ENCODE peak calls at places on chromosomes 11 and 22, in seven cellular contexts. F, M, K, L, J, Q and S are unnamed samples.

GRCh38 chr11:128021304-128022006 is 565.9 kb downstream of the ETS1 start:
- DNase-seq in L (no peak), K (no peak), Q (peak), F (no peak), J (no peak), M (peak), S (no peak)

GRCh38 chr11:96264364-96264763 is 78.6 kb downstream of the MAML2 start:
- DNase-seq in K (no peak), J (no peak), Q (no peak), L (no peak), F (no peak), M (no peak), S (no peak)

GRCh38 chr22:22865311-22866072 is 22.1 kb upstream of the IGLL5 start:
- DNase-seq in M (no peak), L (no peak), J (no peak), Q (no peak), F (no peak), K (no peak), S (no peak)

GRCh38 chr11:36361901-36362391 is 65.9 kb downstream of the PRR5L start:
- DNase-seq in K (peak), M (no peak), F (peak), L (peak), Q (peak), J (peak), S (no peak)

GRCh38 chr11:43516316-43516820 is 157.6 kb downstream of the TTC17 start:
- DNase-seq in F (no peak), K (no peak), M (no peak), J (no peak), Q (peak), L (no peak), S (no peak)

GRCh38 chr22:46734830-46735453 is 3.1 kb downstream of the CERK start:
- DNase-seq in M (no peak), F (no peak), J (no peak), Q (no peak), L (peak), K (peak), S (no peak)

GRCh38 chr11:109993786-109994185 is 99.4 kb upstream of the ZC3H12C start:
- DNase-seq in J (no peak), K (no peak), F (peak), M (no peak), Q (no peak), L (no peak), S (no peak)

GRCh38 chr11:72122607-72123006 is 10.1 kb upstream of the ANAPC15 start:
- DNase-seq in L (no peak), M (no peak), J (no peak), F (no peak), Q (no peak), K (no peak), S (no peak)

GRCh38 chr11:1502971-1503707 is 16.6 kb upstream of the MOB2 start:
- DNase-seq in K (no peak), J (no peak), L (peak), Q (no peak), M (no peak), F (no peak), S (peak)

GRCh38 chr22:37089451-37089850 is 20.1 kb downstream of the TMPRSS6 start:
- DNase-seq in F (peak), Q (no peak), K (no peak), M (no peak), J (no peak), L (no peak), S (no peak)

GRCh38 chr22:42315392-42315756 is 44.9 kb upstream of the TCF20 start:
- DNase-seq in K (no peak), M (no peak), Q (no peak), F (no peak), L (no peak), J (no peak), S (no peak)

GRCh38 chr11:117912497-117912896 is 16.7 kb downstream of the TMPRSS13 start:
- DNase-seq in L (no peak), M (no peak), Q (no peak), J (no peak), K (no peak), F (no peak), S (no peak)

GRCh38 chr11:6333112-6333511 is 12.8 kb upstream of the CAVIN3 start:
- DNase-seq in J (no peak), L (no peak), F (peak), Q (no peak), M (no peak), K (no peak), S (no peak)

GRCh38 chr11:76008474-76008873 is 193.5 kb downstream of the UVRAG start:
- DNase-seq in J (peak), Q (no peak), F (peak), L (no peak), K (no peak), M (no peak), S (no peak)

GRCh38 chr11:118635237-118635591 is 27.8 kb downstream of the PHLDB1 start:
- DNase-seq in K (no peak), J (no peak), Q (no peak), M (no peak), L (no peak), F (no peak), S (no peak)

GRCh38 chr11:119218141-119218878 is 12.2 kb downstream of the CBL start:
- DNase-seq in M (no peak), F (peak), J (peak), Q (no peak), K (no peak), L (no peak), S (no peak)

DNA sequence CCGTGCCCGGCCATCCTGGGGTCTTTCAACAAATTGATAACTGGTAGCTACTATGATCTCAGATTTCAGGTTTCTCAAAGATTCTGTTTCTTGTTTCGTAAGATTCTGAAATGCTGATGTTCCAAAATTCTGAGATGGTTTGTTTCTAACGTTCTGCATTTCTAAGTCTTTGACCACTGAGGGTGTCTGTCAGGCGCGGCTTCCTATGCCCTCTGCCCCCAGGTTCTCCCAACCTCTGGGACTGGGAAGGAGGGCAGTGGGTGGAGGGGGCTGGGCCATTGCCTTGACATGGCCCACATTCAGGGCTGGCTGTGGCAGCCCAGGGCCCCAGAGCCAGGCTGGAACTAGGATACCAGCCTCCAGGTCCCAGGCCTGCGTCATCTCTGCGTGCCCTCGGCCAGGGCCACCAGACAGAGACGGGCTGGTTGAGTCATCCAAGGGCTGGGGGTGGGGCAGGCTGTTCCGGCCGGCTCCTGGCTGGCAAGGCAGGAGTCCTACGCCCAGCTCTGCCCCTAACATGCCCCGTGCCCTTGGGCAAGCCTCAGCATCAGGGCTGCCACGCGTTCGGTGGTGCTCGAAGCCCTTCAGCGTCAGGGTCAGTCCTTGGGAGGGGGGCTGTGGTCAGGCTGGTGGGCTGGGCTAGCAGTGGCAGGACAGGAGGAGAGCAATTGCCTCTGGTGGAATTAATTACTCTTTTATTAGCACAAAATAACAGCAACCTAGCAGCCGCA is 5.2 kb downstream of the TMEM134 start:
- DNase-seq in Q (no peak), K (peak), L (peak), J (peak), F (no peak), M (no peak), S (no peak)
- H3K27ac ChIP-seq in Q (no peak), K (peak), L (no peak), J (peak), F (no peak), M (no peak), S (peak)

GRCh38 chr11:129455101-129455500 is 79.5 kb downstream of the BARX2 start:
- DNase-seq in L (no peak), J (no peak), Q (no peak), K (no peak), F (no peak), M (no peak), S (no peak)

GRCh38 chr11:129458756-129459535 is 83.3 kb downstream of the BARX2 start:
- DNase-seq in J (no peak), M (no peak), F (no peak), Q (no peak), K (no peak), L (no peak), S (no peak)

GRCh38 chr11:129455756-129456436 is 80.2 kb downstream of the BARX2 start:
- DNase-seq in K (no peak), F (no peak), L (no peak), Q (no peak), M (no peak), J (no peak), S (no peak)

GRCh38 chr11:129458278-129458677 is 82.6 kb downstream of the BARX2 start:
- DNase-seq in Q (no peak), J (peak), M (no peak), F (no peak), L (no peak), K (no peak), S (no peak)

GRCh38 chr11:129457321-129457720 is 81.7 kb downstream of the BARX2 start:
- DNase-seq in L (no peak), Q (no peak), F (no peak), J (no peak), M (no peak), K (no peak), S (no peak)
- H3K27ac ChIP-seq in L (no peak), Q (no peak), F (no peak), J (no peak), M (no peak), K (no peak), S (no peak)

DNA sequence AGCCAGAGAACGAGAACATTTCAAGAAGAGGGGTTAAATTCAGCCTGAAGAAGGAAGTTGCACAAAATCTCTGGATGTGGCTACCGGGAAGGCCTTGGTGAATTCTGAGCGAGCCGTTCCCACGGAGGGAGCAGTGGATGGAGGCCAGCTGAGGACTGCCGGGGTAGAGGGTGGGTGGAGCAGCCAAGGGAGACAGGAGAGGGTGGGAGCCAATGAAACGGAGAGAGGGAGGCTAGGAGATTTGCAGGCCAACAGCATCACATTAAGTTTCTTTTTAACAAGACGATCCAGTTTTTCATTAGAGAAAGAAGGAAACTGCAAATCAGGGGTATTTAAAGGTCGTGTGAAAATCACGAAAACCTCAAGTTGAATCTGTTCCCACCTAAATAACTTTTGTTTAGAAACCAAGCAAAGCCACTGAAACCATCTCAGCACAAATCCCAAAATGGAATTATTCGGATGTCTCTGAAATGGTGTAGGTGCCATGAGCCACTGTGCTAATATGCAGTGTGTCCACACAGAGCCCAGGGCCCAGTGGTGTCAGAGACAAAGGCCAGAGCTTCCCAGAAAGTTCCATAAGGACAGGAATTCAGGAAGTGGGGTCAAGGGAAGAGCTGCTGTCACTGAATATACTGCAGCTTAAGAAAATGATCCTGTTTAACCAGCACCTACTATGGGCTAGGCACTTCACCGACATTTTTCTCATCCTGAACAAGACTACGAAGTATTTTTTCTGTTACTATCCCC is 59.7 kb upstream of the SLC35C1 start:
- DNase-seq in K (peak), J (no peak), M (no peak), Q (no peak), F (no peak), L (peak), S (no peak)
- H3K27ac ChIP-seq in K (no peak), J (no peak), M (no peak), Q (no peak), F (no peak), L (peak), S (no peak)

DNA sequence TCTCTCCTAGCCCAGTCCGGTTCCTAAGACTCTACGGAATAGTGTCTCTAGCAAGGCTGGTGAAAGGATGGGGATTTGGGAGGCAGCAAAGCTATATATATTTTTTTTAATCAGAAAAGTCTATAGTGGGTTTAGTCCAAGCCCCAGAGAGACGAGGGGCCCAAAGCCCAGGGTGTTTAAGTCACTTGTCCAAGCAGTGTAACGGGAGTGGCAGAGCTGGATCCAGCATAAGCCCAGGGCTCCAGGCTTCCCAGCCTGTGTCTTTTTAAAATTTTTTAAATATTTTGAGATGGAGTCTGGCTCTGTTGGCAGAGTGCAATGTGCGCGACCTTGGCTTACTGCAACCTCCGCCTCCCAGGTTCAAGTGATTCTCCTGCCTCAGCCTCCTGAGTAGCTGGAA is 6.8 kb downstream of the GRIK4 start:
- DNase-seq in L (no peak), Q (no peak), J (no peak), K (no peak), F (no peak), M (no peak), S (no peak)
- H3K27ac ChIP-seq in L (no peak), Q (no peak), J (no peak), K (no peak), F (peak), M (no peak), S (no peak)

DNA sequence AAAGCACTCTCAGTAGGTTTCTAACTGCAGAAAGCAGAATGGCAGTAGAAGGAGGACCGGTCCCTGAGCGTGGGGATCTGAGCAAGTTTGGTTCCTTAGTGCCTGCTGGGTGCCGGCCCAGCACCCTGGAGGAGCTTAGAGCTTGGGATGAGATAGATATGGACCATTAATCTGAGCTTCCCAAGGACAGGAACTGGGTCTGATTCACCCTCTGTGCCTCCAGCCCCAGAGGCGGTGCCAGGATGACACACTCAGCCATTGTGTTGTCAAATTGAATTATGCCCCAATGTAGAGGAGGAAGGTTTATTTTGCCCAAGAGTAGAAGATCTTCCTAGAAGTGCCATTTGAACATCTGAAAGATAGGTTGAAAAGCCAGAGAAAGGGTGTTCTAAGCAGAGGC is 4.3 kb downstream of the ZC3H7B start:
- DNase-seq in L (no peak), F (peak), Q (no peak), M (no peak), K (no peak), J (peak), S (no peak)
- H3K27ac ChIP-seq in L (no peak), F (peak), Q (no peak), M (no peak), K (no peak), J (no peak), S (peak)